ENCODE peak calls at places on chromosome 3, in four cellular contexts. W is HepG2, J is H1, L is K562. G is an unnamed sample.

GRCh38 chr3:53134631-53135232 is 4.5 kb upstream of the RFT1 start:
- DNase-seq in W (peak; percentile 61), J (peak; percentile 57), L (peak; percentile 41), G (peak; percentile 56)

GRCh38 chr3:98906230-98906629 is 4.7 kb upstream of the DCBLD2 start:
- DNase-seq in W (no peak), J (no peak), L (no peak), G (peak; percentile 54)

GRCh38 chr3:65758438-65758837 is 280.3 kb downstream of the MAGI1 start:
- DNase-seq in W (no peak), J (no peak), L (no peak), G (no peak)

GRCh38 chr3:13544293-13544831 is 4.6 kb upstream of the FBLN2 start:
- DNase-seq in W (no peak), J (no peak), L (no peak), G (no peak)

GRCh38 chr3:49460188-49460885 is 9.7 kb upstream of the DAG1 start:
- DNase-seq in W (no peak), J (no peak), L (no peak), G (no peak)

GRCh38 chr3:122409392-122409791 is 6.5 kb downstream of the WDR5B start:
- DNase-seq in W (no peak), J (no peak), L (no peak), G (no peak)

GRCh38 chr3:112774293-112774926 is 72.3 kb downstream of the CD200R1L start:
- DNase-seq in W (no peak), J (no peak), L (no peak), G (no peak)

GRCh38 chr3:45496550-45496949 is 98.0 kb upstream of the LIMD1 start:
- DNase-seq in W (no peak), J (no peak), L (no peak), G (no peak)

GRCh38 chr3:172447611-172448579 is at the start of gene GHSR:
- DNase-seq in W (no peak), J (no peak), L (no peak), G (no peak)

GRCh38 chr3:46905191-46905560 is 27.7 kb downstream of the PTH1R start:
- DNase-seq in W (no peak), J (no peak), L (no peak), G (no peak)

GRCh38 chr3:46143951-46144473 is 64.1 kb downstream of the CCR1 start:
- DNase-seq in W (no peak), J (no peak), L (no peak), G (no peak)

GRCh38 chr3:128496019-128496601 is 3.1 kb upstream of the GATA2 start:
- DNase-seq in W (no peak), J (no peak), L (no peak), G (no peak)

GRCh38 chr3:53900666-53901331 is 9.1 kb upstream of the SELENOK start:
- DNase-seq in W (no peak), J (no peak), L (no peak), G (no peak)

GRCh38 chr3:127254730-127255129 is 33.1 kb downstream of the PRR20G start:
- DNase-seq in W (peak; percentile 16), J (no peak), L (peak; percentile 33), G (peak; percentile 15)

GRCh38 chr3:13495921-13496723 is 16.0 kb downstream of the HDAC11 start:
- DNase-seq in W (peak; percentile 49), J (peak; percentile 54), L (peak; percentile 74), G (peak; percentile 48)

GRCh38 chr3:37620071-37620635 is 241.5 kb upstream of the CTDSPL start:
- DNase-seq in W (no peak), J (no peak), L (no peak), G (no peak)

DNA sequence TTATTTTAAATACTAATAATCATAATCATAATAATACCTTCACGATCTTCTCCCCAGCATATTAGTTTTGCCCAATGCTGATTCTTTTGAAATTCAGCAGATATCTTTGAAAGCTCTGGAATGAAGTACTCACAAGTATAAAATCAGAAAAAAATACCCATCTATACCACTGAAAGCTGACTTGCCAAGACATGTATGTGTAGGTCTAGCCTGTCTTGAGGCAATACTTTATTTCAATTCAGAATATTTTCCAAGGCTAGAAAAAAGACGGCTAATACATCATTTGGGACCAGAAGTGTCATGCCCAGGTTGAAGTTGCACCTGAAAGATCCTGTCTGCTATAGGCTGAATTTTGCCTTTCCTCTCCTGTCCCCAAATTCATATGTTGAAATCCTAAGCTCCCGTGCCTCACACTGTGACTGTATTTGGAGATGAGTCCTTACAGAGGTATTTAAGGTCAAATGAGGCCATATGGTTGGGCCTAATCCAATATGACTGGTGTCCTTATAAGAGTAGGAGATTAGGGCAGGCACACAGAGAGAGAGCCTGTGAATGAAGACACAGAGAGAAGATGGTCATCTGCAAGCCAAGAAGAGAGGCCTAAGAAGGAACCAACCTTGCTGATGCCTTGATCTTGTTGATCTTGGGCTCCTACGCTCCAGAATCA is 255.9 kb upstream of the CMC1 start:
- DNase-seq in W (no peak), J (no peak), L (no peak), G (no peak)
- TF ChIP-seq FOSL1 in W (no peak), J (no peak), L (no peak), G (no peak)

GRCh38 chr3:155161630-155162292 is 81.6 kb downstream of the MME start:
- DNase-seq in W (no peak), J (no peak), L (no peak), G (no peak)
- TF ChIP-seq MAX in W (no peak), J (no peak), L (no peak), G (no peak)

GRCh38 chr3:34213481-34213880 is 415.1 kb downstream of the PDCD6IP start:
- DNase-seq in W (no peak), J (no peak), L (no peak), G (no peak)
- TF ChIP-seq FOSL1 in W (no peak), J (no peak), L (no peak), G (no peak)

GRCh38 chr3:102163039-102163817 is 271.6 kb upstream of the ZPLD1 start:
- DNase-seq in W (no peak), J (no peak), L (no peak), G (no peak)
- TF ChIP-seq MAX in W (no peak), J (no peak), L (no peak), G (no peak)

GRCh38 chr3:107028086-107028485 is 349.2 kb upstream of the CCDC54 start:
- DNase-seq in W (no peak), J (no peak), L (no peak), G (no peak)

GRCh38 chr3:107025961-107026360 is 351.3 kb upstream of the CCDC54 start:
- DNase-seq in W (no peak), J (no peak), L (no peak), G (no peak)

GRCh38 chr3:107028626-107029025 is 348.6 kb upstream of the CCDC54 start:
- DNase-seq in W (no peak), J (no peak), L (no peak), G (no peak)

GRCh38 chr3:107024481-107025153 is 352.6 kb upstream of the CCDC54 start:
- DNase-seq in W (no peak), J (no peak), L (no peak), G (no peak)
- TF ChIP-seq FOSL1 in W (no peak), J (no peak), L (no peak), G (no peak)

GRCh38 chr3:105729662-105730061 is 139.2 kb downstream of the CBLB start:
- DNase-seq in W (no peak), J (no peak), L (no peak), G (no peak)
- TF ChIP-seq MAX in W (no peak), J (no peak), L (no peak), G (no peak)